ENCODE peak calls at places on chromosome 6, in four cellular contexts. V, N, Y and S are unnamed samples.
A peak's percentile ranks its signal among the peaks of the same experiment; 100 is the strongest.

GRCh38 chr6:38671885-38672467 is 31.0 kb downstream of the GLO1 start:
- DNase-seq in Y (peak; percentile 37), V (peak; percentile 60), N (peak; percentile 10), S (peak; percentile 38)

GRCh38 chr6:135126034-135126433 is 55.1 kb upstream of the MYB start:
- DNase-seq in Y (no peak), N (no peak), V (no peak), S (no peak)

GRCh38 chr6:46592046-46592445 is 60.6 kb downstream of the CYP39A1 start:
- DNase-seq in Y (no peak), V (no peak), N (no peak), S (no peak)

GRCh38 chr6:2858678-2859324 is 17.1 kb upstream of the SERPINB1 start:
- DNase-seq in V (no peak), Y (no peak), N (no peak), S (peak; percentile 60)

GRCh38 chr6:170047813-170048212 is 243.1 kb downstream of the DLL1 start:
- DNase-seq in Y (no peak), N (no peak), V (no peak), S (no peak)

GRCh38 chr6:32666420-32667300 is at the start of gene HLA-DQB1:
- DNase-seq in Y (no peak), V (peak; percentile 35), N (peak; percentile 20), S (peak; percentile 69)

GRCh38 chr6:4403828-4404227 is 268.5 kb upstream of the ECI2 start:
- DNase-seq in V (no peak), Y (no peak), N (peak; percentile 29), S (no peak)

GRCh38 chr6:83265384-83265783 is 72.2 kb downstream of the RWDD2A start:
- DNase-seq in Y (no peak), V (peak; percentile 53), N (no peak), S (peak; percentile 3)

GRCh38 chr6:52681416-52681815 is 10.5 kb downstream of the TMEM14A start:
- DNase-seq in Y (no peak), V (no peak), N (no peak), S (no peak)

GRCh38 chr6:128230267-128230989 is 290.0 kb downstream of the PTPRK start:
- DNase-seq in Y (no peak), N (no peak), V (no peak), S (no peak)

GRCh38 chr6:72031471-72031870 is 145.1 kb downstream of the RIMS1 start:
- DNase-seq in Y (no peak), V (no peak), N (no peak), S (no peak)

GRCh38 chr6:139743629-139744028 is 369.2 kb upstream of the CITED2 start:
- DNase-seq in Y (peak; percentile 88), V (peak; percentile 93), N (no peak), S (no peak)

GRCh38 chr6:7153807-7154206 is 46.0 kb downstream of the RREB1 start:
- DNase-seq in Y (no peak), N (no peak), V (no peak), S (peak; percentile 39)

GRCh38 chr6:160523223-160523622 is 140.9 kb downstream of the LPA start:
- DNase-seq in N (no peak), V (no peak), Y (no peak), S (peak; percentile 42)

GRCh38 chr6:122651031-122651430 is 40.8 kb downstream of the PKIB start:
- DNase-seq in Y (no peak), V (no peak), N (no peak), S (no peak)

GRCh38 chr6:1610497-1611321 is 994 bp downstream of the FOXC1 start:
- DNase-seq in V (peak; percentile 43), Y (no peak), N (no peak), S (peak; percentile 29)

GRCh38 chr6:9467746-9468145 is 947.1 kb downstream of the TFAP2A start:
- DNase-seq in Y (peak; percentile 40), N (peak; percentile 67), V (peak; percentile 9), S (no peak)

GRCh38 chr6:108735991-108736345 is 112.3 kb upstream of the ARMC2 start:
- DNase-seq in V (no peak), Y (no peak), N (no peak), S (no peak)

GRCh38 chr6:132011582-132011981 is 60.4 kb upstream of the CCN2 start:
- DNase-seq in V (no peak), Y (no peak), N (no peak), S (no peak)

GRCh38 chr6:32152414-32153251 is 894 bp upstream of the PRRT1 start:
- DNase-seq in Y (no peak), V (no peak), N (no peak), S (no peak)

DNA sequence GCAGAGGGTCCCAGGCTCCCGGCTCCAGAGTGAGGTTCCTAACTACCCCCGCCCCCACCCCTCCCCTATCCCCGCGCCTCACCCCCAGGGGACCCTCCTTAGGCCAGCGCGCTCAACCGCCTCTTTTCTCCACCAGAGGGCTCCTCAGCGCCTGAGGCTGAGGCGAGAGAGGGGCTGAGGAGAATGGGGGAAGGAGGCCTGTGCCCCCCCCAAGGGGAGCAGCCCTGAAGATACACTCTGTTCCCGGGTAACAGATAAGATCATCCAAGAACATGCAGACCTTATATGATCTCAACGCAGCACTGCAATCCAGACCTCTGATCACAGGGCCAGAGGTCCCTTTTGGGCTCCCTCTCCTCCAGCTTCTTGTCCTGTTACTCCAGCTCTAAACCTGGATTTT is 43.3 kb upstream of the MRPS10 start:
- DNase-seq in N (no peak), Y (no peak), V (peak; percentile 26), S (peak; percentile 54)
- TF ChIP-seq CTCF in N (peak; percentile 48), Y (peak; percentile 44), V (peak; percentile 70), S (peak; percentile 76)

DNA sequence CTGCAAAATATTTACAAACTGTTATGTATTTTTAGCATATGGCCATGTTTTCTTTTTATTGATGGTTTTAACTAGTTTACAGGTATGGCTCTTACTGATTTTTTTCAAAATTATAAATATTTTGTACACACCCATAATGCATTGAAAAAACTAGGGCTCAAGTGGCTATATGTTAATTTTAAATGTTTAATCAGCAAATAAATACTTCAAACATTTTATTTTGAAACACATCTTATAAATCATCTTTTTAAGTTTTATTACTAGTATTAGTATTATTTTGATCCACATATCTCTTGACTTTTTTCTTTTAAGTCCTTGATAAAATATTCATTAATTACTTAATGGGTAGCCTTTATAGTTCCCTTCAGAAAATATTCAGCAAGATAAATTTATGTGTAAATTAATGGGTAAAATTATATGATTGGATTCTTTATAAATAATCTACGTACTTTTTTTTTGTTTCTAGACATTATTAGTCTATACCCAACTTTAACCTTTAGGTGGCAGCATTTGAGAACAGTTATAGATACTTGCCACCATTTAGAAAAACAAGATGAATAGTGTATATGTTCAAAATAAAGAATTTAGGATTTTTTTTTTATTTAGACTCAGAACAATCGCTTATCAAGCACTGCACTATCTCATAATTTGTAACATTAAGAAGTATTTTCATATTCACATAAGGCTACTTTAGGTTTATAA is 241.9 kb downstream of the ADGRB3 start:
- DNase-seq in Y (no peak), N (no peak), V (peak; percentile 22), S (no peak)
- TF ChIP-seq CTCF in Y (no peak), N (peak; percentile 20), V (peak; percentile 36), S (peak; percentile 51)

DNA sequence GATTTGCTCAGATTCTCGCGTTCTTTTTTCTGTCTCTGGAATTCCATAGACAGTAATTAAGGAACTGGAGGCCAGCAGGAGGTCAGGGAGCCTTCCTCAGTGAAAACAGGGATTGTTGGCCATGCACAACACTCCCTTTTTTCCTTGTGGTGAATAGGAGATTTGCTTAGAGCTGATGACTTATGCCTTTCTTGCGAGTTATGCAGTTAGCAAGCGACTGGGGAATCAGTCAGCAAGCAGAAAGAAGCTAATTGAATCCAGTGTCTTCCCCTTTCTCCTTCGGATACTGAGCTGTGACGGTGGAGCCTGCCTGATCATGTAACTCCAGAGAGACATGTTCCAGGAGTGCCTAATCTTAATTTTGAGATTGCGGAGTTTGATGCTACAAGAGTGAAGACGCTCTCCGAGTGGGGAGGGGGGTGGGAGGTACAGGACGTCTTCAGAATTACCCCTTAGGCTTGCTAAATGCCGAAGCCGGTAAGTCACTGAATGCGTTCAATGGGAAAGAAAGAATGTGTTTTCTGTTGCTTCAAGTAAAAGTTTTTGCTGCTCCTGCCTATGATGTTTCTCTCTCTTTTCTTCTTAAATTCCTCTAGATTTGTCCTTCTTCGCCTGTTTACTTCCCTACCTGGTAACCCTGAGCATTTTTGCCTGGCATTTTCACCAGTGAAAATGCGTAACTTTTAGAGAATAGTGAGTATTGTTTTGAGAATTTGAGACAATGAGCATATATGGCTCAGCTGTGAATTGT is 165.9 kb downstream of the SASH1 start:
- DNase-seq in V (no peak), N (no peak), Y (no peak), S (no peak)
- TF ChIP-seq CTCF in V (no peak), N (no peak), Y (no peak), S (no peak)

GRCh38 chr6:89356644-89357043 is 4.1 kb upstream of the UBE2J1 start:
- DNase-seq in V (no peak), Y (no peak), N (no peak), S (no peak)
- TF ChIP-seq CTCF in V (no peak), Y (no peak), N (no peak), S (no peak)

GRCh38 chr6:149857541-149857940 is 6.6 kb downstream of the LRP11 start:
- DNase-seq in V (no peak), Y (no peak), N (peak; percentile 42), S (no peak)
- TF ChIP-seq CTCF in V (no peak), Y (no peak), N (no peak), S (no peak)

GRCh38 chr6:116060572-116061283 is at the start of gene FRK:
- DNase-seq in V (peak; percentile 79), N (peak; percentile 76), Y (no peak), S (no peak)
- TF ChIP-seq CTCF in V (peak; percentile 29), N (peak; percentile 59), Y (peak; percentile 47), S (no peak)

GRCh38 chr6:61887425-61887824 is 398.6 kb downstream of the KHDRBS2 start:
- DNase-seq in V (peak; percentile 13), N (no peak), Y (no peak), S (no peak)

GRCh38 chr6:61886608-61887259 is 399.3 kb downstream of the KHDRBS2 start:
- DNase-seq in V (peak; percentile 14), N (no peak), Y (no peak), S (no peak)
- TF ChIP-seq CTCF in V (no peak), N (no peak), Y (no peak), S (no peak)

DNA sequence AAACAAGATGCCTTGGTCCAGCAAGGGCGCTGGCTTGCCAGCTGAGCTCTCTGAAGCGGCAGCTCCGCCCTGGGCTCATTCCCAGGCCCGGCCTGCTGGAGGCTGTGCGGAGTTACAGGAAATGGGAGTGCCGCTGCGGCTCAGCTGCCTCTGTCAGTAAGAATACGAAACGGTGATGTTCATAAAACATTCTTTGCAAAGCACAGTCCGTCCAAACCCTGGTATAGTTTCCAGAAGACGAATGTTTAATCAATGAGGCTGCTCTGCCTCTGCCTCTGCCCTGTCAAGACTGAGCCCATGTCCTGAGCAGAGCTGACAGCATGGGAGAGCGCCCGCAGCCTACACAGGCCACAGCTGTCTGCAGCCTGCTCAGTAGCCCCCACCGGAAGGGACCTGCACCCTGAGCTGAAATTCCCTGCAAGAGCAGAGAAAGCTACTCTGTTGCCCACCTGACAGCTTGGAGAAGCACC is 153.3 kb upstream of the SNX9 start:
- DNase-seq in V (peak; percentile 76), Y (peak; percentile 66), N (peak; percentile 63), S (peak; percentile 13)
- TF ChIP-seq CTCF in V (peak; percentile 9), Y (peak; percentile 18), N (peak; percentile 39), S (no peak)